ENCODE peak calls at places on chromosomes 4 and X, in four cellular contexts. J, Q, V and W are unnamed samples. For H3K4me1, the result is how much of the 10 kb centered on the place peaks cover.

GRCh38 chr4:40586729-40587128 is 42.9 kb downstream of the RBM47 start:
- DNase-seq in J (no peak), Q (no peak), V (no peak), W (no peak)

GRCh38 chrX:119654112-119654531 is 38.8 kb downstream of the SEPTIN6 start:
- DNase-seq in J (peak), Q (no peak), V (no peak), W (peak)

GRCh38 chrX:152108527-152108926 is 29.9 kb downstream of the MAGEA10 start:
- DNase-seq in J (no peak), Q (no peak), V (no peak), W (no peak)

GRCh38 chrX:117301086-117301485 is 815.5 kb downstream of the KLHL13 start:
- DNase-seq in J (no peak), Q (no peak), V (no peak), W (no peak)

GRCh38 chr4:9927317-9928007 is 93.8 kb downstream of the SLC2A9 start:
- DNase-seq in J (no peak), Q (no peak), V (no peak), W (no peak)

GRCh38 chrX:94288325-94288724 is 614.3 kb downstream of the FAM133A start:
- DNase-seq in J (peak), Q (no peak), V (peak), W (no peak)

GRCh38 chrX:23511783-23512182 is 155.5 kb upstream of the PRDX4 start:
- DNase-seq in J (no peak), Q (no peak), V (no peak), W (no peak)

GRCh38 chrX:38538134-38538533 is 23.2 kb upstream of the TSPAN7 start:
- DNase-seq in J (no peak), Q (no peak), V (no peak), W (no peak)

GRCh38 chr4:14059006-14059405 is 431.5 kb upstream of the BOD1L1 start:
- DNase-seq in J (no peak), Q (no peak), V (no peak), W (no peak)

GRCh38 chr4:186472948-186473347 is 82.4 kb downstream of the MTNR1A start:
- DNase-seq in J (peak), Q (no peak), V (peak), W (no peak)

GRCh38 chr4:2418652-2419571 is at the start of gene CFAP99:
- DNase-seq in J (peak), Q (peak), V (peak), W (peak)

GRCh38 chr4:2416564-2417195 is 1.8 kb downstream of the ZFYVE28 start:
- DNase-seq in J (peak), Q (no peak), V (no peak), W (no peak)

GRCh38 chr4:2415881-2416563 is 2.4 kb downstream of the ZFYVE28 start:
- DNase-seq in J (peak), Q (no peak), V (no peak), W (no peak)

GRCh38 chr4:2417765-2418651 is at the start of gene ZFYVE28:
- DNase-seq in J (peak), Q (no peak), V (peak), W (no peak)

DNA sequence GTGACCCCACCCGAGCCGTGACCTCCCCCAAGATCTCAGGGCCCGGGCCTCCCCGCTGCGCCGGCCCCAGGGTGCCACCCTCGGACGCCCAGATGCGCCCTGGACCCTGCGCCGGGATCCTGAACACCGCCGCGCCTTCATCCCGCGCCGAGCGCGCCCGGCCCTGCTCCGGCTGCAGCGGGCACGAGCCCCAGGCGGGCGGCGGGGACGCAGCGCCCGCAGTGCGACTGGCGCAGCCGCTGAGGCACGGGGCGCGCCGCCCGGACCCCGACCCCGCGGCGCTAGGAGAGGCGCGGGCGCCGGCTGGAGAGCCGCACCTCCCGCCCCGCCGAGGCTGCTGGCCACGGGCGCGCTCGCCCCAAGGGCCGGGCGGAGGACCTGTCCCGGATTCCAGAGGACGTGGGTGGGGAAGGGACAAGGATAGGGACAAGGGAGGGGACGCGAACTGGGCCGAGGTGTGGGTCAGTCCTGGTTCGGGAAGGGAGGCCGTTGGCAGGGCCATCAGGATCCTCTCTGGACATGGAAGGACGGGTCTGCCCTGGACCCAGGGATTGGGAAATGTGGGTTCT is 1.2 kb downstream of the ZFYVE28 start:
- DNase-seq in J (peak), Q (no peak), V (no peak), W (no peak)
- TF ChIP-seq EZH2 in J (peak), Q (peak), V (no peak), W (no peak)

GRCh38 chr4:74433541-74434172 is 11.3 kb upstream of the AREG start:
- DNase-seq in J (no peak), Q (no peak), V (no peak), W (no peak)

GRCh38 chr4:74433043-74433442 is 11.9 kb upstream of the AREG start:
- DNase-seq in J (no peak), Q (no peak), V (peak), W (no peak)

GRCh38 chr4:74435296-74435695 is 9.6 kb upstream of the AREG start:
- DNase-seq in J (no peak), Q (no peak), V (no peak), W (no peak)

GRCh38 chr4:74428278-74428677 is 16.7 kb upstream of the AREG start:
- DNase-seq in J (no peak), Q (no peak), V (peak), W (no peak)

DNA sequence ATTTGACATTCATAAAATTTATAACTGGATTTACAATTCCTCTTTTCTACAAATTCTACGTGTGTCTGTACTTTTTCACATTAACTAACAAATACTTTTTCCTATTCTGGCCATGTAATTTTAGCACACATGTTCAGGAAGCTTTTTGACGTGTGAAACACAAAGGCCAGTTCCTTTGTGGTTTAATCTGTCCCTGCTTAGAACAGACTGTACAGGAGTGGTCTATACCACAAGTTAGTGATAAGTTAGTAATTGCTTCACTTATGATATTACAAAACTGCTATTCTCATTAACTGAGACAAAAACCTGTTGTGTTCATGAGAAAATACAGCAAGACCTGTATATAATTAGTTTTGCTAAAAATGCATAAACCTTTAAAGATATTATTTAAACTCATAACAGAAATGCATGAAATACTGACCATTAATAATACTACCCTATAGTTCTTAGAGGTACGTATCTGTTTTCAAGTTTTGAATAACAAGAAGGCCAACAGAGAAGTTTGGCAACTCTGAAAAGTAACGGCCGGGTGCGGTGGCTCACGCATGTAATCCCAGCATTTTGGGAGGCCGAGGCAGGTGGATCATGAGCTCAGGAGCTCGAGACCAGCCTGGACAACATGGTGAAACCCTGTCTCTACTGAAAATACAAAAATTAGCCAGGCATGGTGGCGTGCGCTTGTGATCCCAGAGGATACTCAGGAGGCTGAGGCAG is 13.7 kb upstream of the AREG start:
- DNase-seq in J (no peak), Q (no peak), V (no peak), W (no peak)
- H3K4me1 ChIP-seq in J (under half), Q (under half), V (under half), W (under half)

DNA sequence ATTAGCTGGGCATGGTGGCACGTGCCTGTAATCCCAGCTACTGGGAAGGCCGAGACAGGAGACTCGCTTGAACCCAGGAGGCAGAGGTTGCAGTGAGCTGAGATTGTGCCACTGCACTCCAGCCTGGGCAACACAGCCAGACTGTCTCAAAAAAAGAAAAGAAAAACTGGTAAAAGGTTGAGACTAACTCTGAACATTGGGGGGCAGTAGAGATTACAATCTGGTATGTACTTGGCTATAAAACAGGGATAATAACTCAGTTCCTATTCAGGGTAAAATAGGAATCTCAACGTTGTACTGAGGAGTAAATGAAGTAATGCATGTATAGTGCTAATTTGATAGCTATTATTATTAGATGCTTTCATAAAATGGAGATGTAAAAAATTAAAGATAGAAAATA is 12.5 kb upstream of the KLF8 start:
- DNase-seq in J (peak), Q (no peak), V (peak), W (no peak)
- TF ChIP-seq CTCF in J (peak), Q (no peak), V (peak), W (peak)

GRCh38 chr4:60794372-60794771 is 405.8 kb upstream of the ADGRL3 start:
- DNase-seq in J (no peak), Q (no peak), V (no peak), W (no peak)
- TF ChIP-seq EZH2 in J (no peak), Q (no peak), V (no peak), W (no peak)

GRCh38 chrX:13694983-13695382 is 6.1 kb downstream of the RAB9A start:
- DNase-seq in J (no peak), Q (no peak), V (no peak), W (no peak)
- H3K4me1 ChIP-seq in J (under half), Q (under half), V (under half), W (under half)

GRCh38 chr4:139184129-139184528 is 7.1 kb upstream of the ELF2 start:
- DNase-seq in J (no peak), Q (no peak), V (peak), W (no peak)
- TF ChIP-seq CTCF in J (no peak), Q (no peak), V (peak), W (peak)

GRCh38 chr4:119029847-119030535 is 105.6 kb upstream of the MYOZ2 start:
- DNase-seq in J (no peak), Q (no peak), V (no peak), W (no peak)

GRCh38 chr4:119025916-119026661 is 109.5 kb upstream of the MYOZ2 start:
- DNase-seq in J (no peak), Q (no peak), V (peak), W (no peak)

GRCh38 chr4:119026662-119027444 is 108.8 kb upstream of the MYOZ2 start:
- DNase-seq in J (no peak), Q (no peak), V (no peak), W (no peak)

GRCh38 chr4:119028296-119028695 is 107.3 kb upstream of the MYOZ2 start:
- DNase-seq in J (no peak), Q (no peak), V (no peak), W (no peak)

DNA sequence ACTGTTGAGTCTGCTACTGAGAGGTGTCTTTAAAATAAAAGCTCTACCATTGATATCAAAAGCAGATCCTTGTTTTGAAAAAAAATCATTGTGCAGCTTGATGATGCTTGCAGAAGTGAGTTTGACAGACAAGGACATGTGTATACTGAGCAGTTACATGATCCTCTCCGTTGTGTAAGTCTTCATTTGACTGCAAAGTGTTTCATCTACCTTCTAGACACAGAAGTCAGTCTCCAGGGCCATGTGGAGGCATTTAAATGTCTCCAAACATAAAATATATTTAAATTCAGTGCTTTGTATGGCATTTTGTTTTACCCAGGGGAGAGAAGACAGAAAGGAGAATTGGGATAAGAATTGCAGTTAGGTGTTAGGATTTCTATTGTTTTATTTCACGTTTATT is 107.8 kb upstream of the MYOZ2 start:
- DNase-seq in J (no peak), Q (no peak), V (no peak), W (no peak)
- TF ChIP-seq EZH2 in J (no peak), Q (no peak), V (no peak), W (no peak)

DNA sequence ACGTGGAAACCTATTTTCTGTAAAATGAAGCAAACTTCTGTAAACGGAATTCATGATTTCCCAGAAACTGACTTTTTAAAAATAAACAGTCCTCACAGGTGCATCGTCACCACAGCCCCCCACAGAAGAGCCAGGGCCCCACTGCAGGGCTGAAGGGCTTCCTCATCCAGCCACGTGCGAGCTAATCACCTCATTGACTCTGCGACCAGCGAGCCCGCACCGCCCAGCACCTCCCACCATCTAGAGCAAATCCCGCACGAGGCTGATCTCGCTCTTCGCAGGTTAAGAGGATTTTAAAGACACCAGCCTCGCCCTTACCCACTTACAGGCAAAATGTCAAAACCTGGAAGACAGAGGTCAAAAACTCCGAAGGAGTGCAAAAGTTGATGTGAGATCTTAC is 14.8 kb downstream of the PPP2R3B start:
- DNase-seq in J (peak), Q (no peak), V (no peak), W (peak)
- H3K4me1 ChIP-seq in J (under half), Q (under half), V (under half), W (under half)

DNA sequence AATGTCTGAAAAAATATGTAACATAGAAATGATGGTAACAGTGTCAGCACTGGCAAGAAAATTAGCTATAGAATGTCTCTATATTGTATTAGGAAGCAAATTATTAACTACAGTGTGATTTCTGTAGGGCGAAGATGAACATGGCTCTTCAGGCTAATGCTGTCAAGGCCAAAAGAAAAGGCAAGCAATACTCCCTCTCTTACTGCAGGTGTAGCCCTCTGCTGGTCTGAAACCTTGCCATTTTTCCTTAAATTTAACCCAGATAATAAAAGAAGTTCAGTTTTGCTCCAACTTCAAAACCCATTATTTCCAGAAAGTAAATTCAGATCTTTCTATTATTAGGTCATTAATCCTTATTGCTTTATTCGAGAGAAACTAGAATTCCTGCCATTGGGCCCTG is 215.9 kb downstream of the LRBA start:
- DNase-seq in J (no peak), Q (no peak), V (peak), W (no peak)
- TF ChIP-seq CTCF in J (peak), Q (no peak), V (peak), W (peak)